ENCODE peak calls at places on chromosomes 1 and 21, in eight cellular contexts. F is activated naive CD8-positive, alpha-beta T cell treated with anti-CD3 and anti-CD28 coated beads, Interleukin-2, amount 50 U/mL, for 24 hours; M is iris pigment epithelial cell; R is NB4; S is fibroblast of pulmonary artery; N is activated CD8-positive, alpha-beta memory T cell treated with anti-CD3 and anti-CD28 coated beads for 4 hours; K is lung microvascular endothelial cell; D is left kidney. C is an unnamed sample.

GRCh38 chr21:15063081-15063820 is 1.5 kb downstream of the NRIP1 start:
- DNase-seq in D (peak), R (no peak), K (peak), M (peak), N (peak), F (peak), S (peak), C (peak)

GRCh38 chr21:27818847-27819246 is 852.0 kb upstream of the ADAMTS5 start:
- DNase-seq in N (no peak), S (peak), F (no peak), D (peak), M (peak), K (no peak), R (no peak), C (no peak)

GRCh38 chr1:27416387-27417111 is 24.1 kb downstream of the GPR3 start:
- DNase-seq in F (peak), R (peak), N (no peak), K (peak), D (peak), S (peak), M (peak), C (peak)

GRCh38 chr1:8663915-8664331 is 153.5 kb downstream of the RERE start:
- DNase-seq in D (no peak), K (peak), F (no peak), S (peak), M (peak), R (no peak), N (no peak), C (no peak)

GRCh38 chr1:66809736-66810326 is 8.8 kb upstream of the INSL5 start:
- DNase-seq in D (no peak), K (peak), F (no peak), R (no peak), S (peak), N (no peak), M (peak), C (peak)

GRCh38 chr1:6275826-6276764 is 15.2 kb upstream of the GPR153 start:
- DNase-seq in D (peak), N (no peak), R (no peak), M (peak), F (no peak), K (no peak), S (peak), C (peak)

GRCh38 chr1:21931171-21932093 is 5.7 kb downstream of the HSPG2 start:
- DNase-seq in F (no peak), N (no peak), M (peak), S (peak), D (no peak), K (peak), R (peak), C (peak)

GRCh38 chr1:15941899-15942660 is 33.8 kb downstream of the ZBTB17 start:
- DNase-seq in F (no peak), M (no peak), S (no peak), N (no peak), K (no peak), D (no peak), R (no peak), C (no peak)

GRCh38 chr1:199096601-199097000 is 457.8 kb downstream of the PTPRC start:
- DNase-seq in S (no peak), N (no peak), F (no peak), D (no peak), R (no peak), M (no peak), K (no peak), C (no peak)

GRCh38 chr1:77281491-77282186 is at the start of gene AK5:
- DNase-seq in R (peak), M (peak), S (peak), F (peak), D (peak), N (peak), K (peak), C (peak)

GRCh38 chr1:37752583-37753471 is 12.1 kb downstream of the EPHA10 start:
- DNase-seq in R (no peak), F (peak), S (peak), N (no peak), M (peak), D (peak), K (peak), C (no peak)

GRCh38 chr1:6365047-6365446 is 28.5 kb downstream of the ACOT7 start:
- DNase-seq in K (no peak), R (no peak), F (no peak), D (no peak), S (no peak), M (no peak), N (no peak), C (no peak)

GRCh38 chr1:212962509-212962908 is 12.2 kb downstream of the VASH2 start:
- DNase-seq in K (no peak), M (no peak), S (no peak), N (no peak), R (no peak), F (no peak), D (no peak), C (no peak)

GRCh38 chr1:56446531-56447098 is 132.7 kb downstream of the PLPP3 start:
- DNase-seq in F (no peak), M (peak), D (no peak), N (no peak), S (peak), K (no peak), R (no peak), C (no peak)

GRCh38 chr21:41166947-41167346 is 1.0 kb upstream of the BACE2 start:
- DNase-seq in N (no peak), M (no peak), F (no peak), R (no peak), K (no peak), S (no peak), D (no peak), C (no peak)

GRCh38 chr21:44263221-44263671 is 1.5 kb upstream of the DNMT3L start:
- DNase-seq in M (no peak), R (no peak), D (peak), N (no peak), K (no peak), F (no peak), S (no peak), C (no peak)

GRCh38 chr1:3598522-3599285 is 12.6 kb downstream of the MEGF6 start:
- DNase-seq in R (no peak), S (no peak), N (no peak), K (no peak), D (peak), F (no peak), M (no peak), C (no peak)

GRCh38 chr1:31013187-31013864 is 52.2 kb downstream of the PUM1 start:
- DNase-seq in K (peak), R (peak), D (no peak), F (no peak), M (peak), S (peak), N (no peak), C (no peak)

GRCh38 chr1:31593770-31594632 is 17.7 kb downstream of the TINAGL1 start:
- DNase-seq in R (peak), N (peak), S (peak), K (peak), F (peak), D (peak), M (peak), C (peak)

GRCh38 chr1:83839566-83840173 is 159.3 kb downstream of the TTLL7 start:
- DNase-seq in N (no peak), R (no peak), K (no peak), M (peak), S (peak), F (no peak), D (no peak), C (peak)